ENCODE peak calls at places on chromosome 9, in five cellular contexts. One of them, this sample, is unnamed.

GRCh38 chr9:129182625-129183494 is 4.8 kb upstream of the IER5L start:
- DNase-seq in astrocyte of the hippocampus: no peak
- DNase-seq in BE2C: peak
- DNase-seq in GM10248: no peak
- DNase-seq in activated T-cell treated with anti-CD3 and anti-CD28 coated beads for 1 hour: no peak
- DNase-seq in this sample: no peak

GRCh38 chr9:132994410-132995120 is 16.1 kb downstream of the GFI1B start:
- DNase-seq in astrocyte of the hippocampus: peak
- DNase-seq in BE2C: no peak
- DNase-seq in GM10248: peak
- DNase-seq in activated T-cell treated with anti-CD3 and anti-CD28 coated beads for 1 hour: no peak
- DNase-seq in this sample: no peak

GRCh38 chr9:97556721-97557605 is 55.5 kb downstream of the TMOD1 start:
- DNase-seq in astrocyte of the hippocampus: no peak
- DNase-seq in BE2C: no peak
- DNase-seq in GM10248: no peak
- DNase-seq in activated T-cell treated with anti-CD3 and anti-CD28 coated beads for 1 hour: no peak
- DNase-seq in this sample: no peak

GRCh38 chr9:116471093-116471906 is 215.8 kb upstream of the TRIM32 start:
- DNase-seq in astrocyte of the hippocampus: peak
- DNase-seq in BE2C: no peak
- DNase-seq in GM10248: no peak
- DNase-seq in activated T-cell treated with anti-CD3 and anti-CD28 coated beads for 1 hour: no peak
- DNase-seq in this sample: no peak

GRCh38 chr9:125889524-125890473 is 142.6 kb downstream of the PBX3 start:
- DNase-seq in astrocyte of the hippocampus: peak
- DNase-seq in BE2C: peak
- DNase-seq in GM10248: peak
- DNase-seq in activated T-cell treated with anti-CD3 and anti-CD28 coated beads for 1 hour: peak
- DNase-seq in this sample: peak

GRCh38 chr9:4887556-4887955 is 94.8 kb downstream of the RCL1 start:
- DNase-seq in astrocyte of the hippocampus: peak
- DNase-seq in BE2C: no peak
- DNase-seq in GM10248: no peak
- DNase-seq in activated T-cell treated with anti-CD3 and anti-CD28 coated beads for 1 hour: no peak
- DNase-seq in this sample: no peak

GRCh38 chr9:136296434-136297015 is 7.4 kb downstream of the CCDC187 start:
- DNase-seq in astrocyte of the hippocampus: no peak
- DNase-seq in BE2C: no peak
- DNase-seq in GM10248: no peak
- DNase-seq in activated T-cell treated with anti-CD3 and anti-CD28 coated beads for 1 hour: no peak
- DNase-seq in this sample: no peak

GRCh38 chr9:17130725-17131124 is 4.1 kb upstream of the CNTLN start:
- DNase-seq in astrocyte of the hippocampus: no peak
- DNase-seq in BE2C: no peak
- DNase-seq in GM10248: no peak
- DNase-seq in activated T-cell treated with anti-CD3 and anti-CD28 coated beads for 1 hour: no peak
- DNase-seq in this sample: no peak

GRCh38 chr9:87498816-87499454 is 1.3 kb downstream of the DAPK1 start:
- DNase-seq in astrocyte of the hippocampus: peak
- DNase-seq in BE2C: peak
- DNase-seq in GM10248: no peak
- DNase-seq in activated T-cell treated with anti-CD3 and anti-CD28 coated beads for 1 hour: no peak
- DNase-seq in this sample: no peak

GRCh38 chr9:21533597-21533996 is 51.5 kb upstream of the IFNE start:
- DNase-seq in astrocyte of the hippocampus: no peak
- DNase-seq in BE2C: no peak
- DNase-seq in GM10248: no peak
- DNase-seq in activated T-cell treated with anti-CD3 and anti-CD28 coated beads for 1 hour: no peak
- DNase-seq in this sample: no peak

This sample was measured in KG1.